ENCODE peak calls at places on chromosomes 7 and 10, in six cellular contexts. H, V, R, T, G and Q are unnamed samples. For H3K9me3, the result is how much of the 10 kb centered on the place peaks cover.

GRCh38 chr7:69862413-69863064 is 264.3 kb downstream of the AUTS2 start:
- DNase-seq in H (no peak), V (no peak), R (no peak), T (no peak), G (no peak), Q (no peak)

GRCh38 chr10:129193148-129193547 is 273.9 kb upstream of the MGMT start:
- DNase-seq in H (no peak), V (no peak), R (no peak), T (peak), G (no peak), Q (no peak)

GRCh38 chr7:130135208-130136205 is 65.2 kb downstream of the KLHDC10 start:
- DNase-seq in H (no peak), V (no peak), R (no peak), T (peak), G (no peak), Q (no peak)

GRCh38 chr10:119516381-119517234 is 25.9 kb downstream of the RGS10 start:
- DNase-seq in H (no peak), V (peak), R (peak), T (peak), G (peak), Q (peak)

GRCh38 chr10:114615600-114616007 is 42.5 kb downstream of the ABLIM1 start:
- DNase-seq in H (no peak), V (no peak), R (no peak), T (no peak), G (no peak), Q (no peak)

GRCh38 chr10:124041684-124042445 is 51.5 kb downstream of the CHST15 start:
- DNase-seq in H (no peak), V (no peak), R (no peak), T (peak), G (no peak), Q (no peak)

GRCh38 chr10:31154996-31155395 is 123.3 kb upstream of the ZNF438 start:
- DNase-seq in H (no peak), V (no peak), R (no peak), T (no peak), G (no peak), Q (no peak)

GRCh38 chr10:115427611-115428010 is 334.4 kb downstream of the ATRNL1 start:
- DNase-seq in H (no peak), V (no peak), R (no peak), T (no peak), G (no peak), Q (no peak)

GRCh38 chr10:106959521-106959920 is 205.0 kb downstream of the SORCS1 start:
- DNase-seq in H (no peak), V (no peak), R (no peak), T (no peak), G (no peak), Q (no peak)

GRCh38 chr7:131110294-131111080 is 217.2 kb upstream of the MKLN1 start:
- DNase-seq in H (no peak), V (no peak), R (no peak), T (peak), G (no peak), Q (peak)

GRCh38 chr7:142553216-142553615 is 196.1 kb upstream of the PRSS1 start:
- DNase-seq in H (no peak), V (no peak), R (no peak), T (no peak), G (no peak), Q (no peak)

GRCh38 chr7:23863209-23863798 is 153.3 kb downstream of the STK31 start:
- DNase-seq in H (no peak), V (peak), R (peak), T (peak), G (no peak), Q (no peak)

GRCh38 chr7:115230882-115231508 is 309.1 kb downstream of the MDFIC start:
- DNase-seq in H (no peak), V (no peak), R (no peak), T (peak), G (no peak), Q (no peak)

GRCh38 chr7:2820508-2820934 is 23.6 kb downstream of the GNA12 start:
- DNase-seq in H (no peak), V (no peak), R (no peak), T (peak), G (no peak), Q (peak)

GRCh38 chr10:92486637-92487036 is 87.3 kb downstream of the IDE start:
- DNase-seq in H (no peak), V (no peak), R (no peak), T (peak), G (no peak), Q (no peak)

GRCh38 chr7:33645096-33645495 is 260.2 kb upstream of the BMPER start:
- DNase-seq in H (no peak), V (no peak), R (no peak), T (no peak), G (no peak), Q (no peak)

GRCh38 chr7:97971120-97971989 is 18.6 kb downstream of the OCM2 start:
- DNase-seq in H (peak), V (peak), R (peak), T (peak), G (peak), Q (no peak)

GRCh38 chr7:28725911-28726310 is 232.2 kb downstream of the TRIL start:
- DNase-seq in H (no peak), V (no peak), R (no peak), T (no peak), G (no peak), Q (no peak)

GRCh38 chr7:72781631-72782030 is 46.4 kb downstream of the TYW1B start:
- DNase-seq in H (no peak), V (no peak), R (no peak), T (no peak), G (no peak), Q (no peak)

GRCh38 chr7:77830649-77831355 is 32.2 kb downstream of the PHTF2 start:
- DNase-seq in H (no peak), V (no peak), R (no peak), T (no peak), G (no peak), Q (no peak)

GRCh38 chr10:100076750-100077149 is 4.9 kb downstream of the CPN1 start:
- DNase-seq in H (no peak), V (no peak), R (no peak), T (no peak), G (no peak), Q (no peak)

GRCh38 chr7:1922071-1922869 is 252.2 kb downstream of the ELFN1 start:
- DNase-seq in H (no peak), V (no peak), R (peak), T (no peak), G (no peak), Q (no peak)

GRCh38 chr7:40720401-40720800 is 585.6 kb downstream of the SUGCT start:
- DNase-seq in H (no peak), V (no peak), R (no peak), T (no peak), G (no peak), Q (no peak)

GRCh38 chr10:36281871-36282331 is 639.8 kb upstream of the FZD8 start:
- DNase-seq in H (no peak), V (peak), R (no peak), T (peak), G (no peak), Q (no peak)

GRCh38 chr10:36280886-36281499 is 638.9 kb upstream of the FZD8 start:
- DNase-seq in H (no peak), V (no peak), R (no peak), T (no peak), G (no peak), Q (no peak)

GRCh38 chr10:36280396-36280795 is 638.3 kb upstream of the FZD8 start:
- DNase-seq in H (no peak), V (no peak), R (no peak), T (peak), G (no peak), Q (no peak)

GRCh38 chr10:36283827-36284226 is 641.7 kb upstream of the FZD8 start:
- DNase-seq in H (no peak), V (no peak), R (no peak), T (no peak), G (no peak), Q (no peak)
- H3K9me3 ChIP-seq in H (under half), V (under half), R (under half), T (under half), G (under half), Q (under half)

DNA sequence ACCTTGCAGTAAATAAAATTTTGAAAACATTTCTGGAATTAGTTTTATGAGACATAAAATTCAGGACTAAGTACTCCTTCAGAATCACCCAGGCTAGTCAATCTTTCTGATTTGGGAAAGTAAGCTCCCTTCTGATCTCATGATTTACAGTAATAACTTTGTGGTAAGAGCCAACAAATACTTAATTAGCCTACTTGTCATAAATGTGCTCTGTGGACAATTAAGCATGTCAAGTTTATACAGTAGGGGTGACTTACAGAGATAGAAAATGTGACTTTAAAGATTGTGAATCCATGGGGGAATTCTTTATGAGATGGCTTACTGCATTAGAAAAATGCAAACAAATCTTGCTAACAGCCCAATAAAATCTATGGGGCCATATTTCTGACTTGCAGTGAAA is 616.9 kb upstream of the GHITM start:
- DNase-seq in H (no peak), V (no peak), R (no peak), T (no peak), G (no peak), Q (no peak)
- H3K9me3 ChIP-seq in H (under half), V (under half), R (under half), T (under half), G (under half), Q (under half)

GRCh38 chr7:157996359-157997079 is 591.1 kb downstream of the PTPRN2 start:
- DNase-seq in H (peak), V (peak), R (no peak), T (no peak), G (no peak), Q (no peak)

GRCh38 chr7:157995815-157996214 is 591.8 kb downstream of the PTPRN2 start:
- DNase-seq in H (no peak), V (no peak), R (no peak), T (no peak), G (no peak), Q (no peak)

GRCh38 chr7:157997991-157998505 is 589.6 kb downstream of the PTPRN2 start:
- DNase-seq in H (peak), V (no peak), R (no peak), T (no peak), G (no peak), Q (no peak)

GRCh38 chr7:157997471-157997870 is 590.2 kb downstream of the PTPRN2 start:
- DNase-seq in H (peak), V (no peak), R (no peak), T (no peak), G (no peak), Q (no peak)

DNA sequence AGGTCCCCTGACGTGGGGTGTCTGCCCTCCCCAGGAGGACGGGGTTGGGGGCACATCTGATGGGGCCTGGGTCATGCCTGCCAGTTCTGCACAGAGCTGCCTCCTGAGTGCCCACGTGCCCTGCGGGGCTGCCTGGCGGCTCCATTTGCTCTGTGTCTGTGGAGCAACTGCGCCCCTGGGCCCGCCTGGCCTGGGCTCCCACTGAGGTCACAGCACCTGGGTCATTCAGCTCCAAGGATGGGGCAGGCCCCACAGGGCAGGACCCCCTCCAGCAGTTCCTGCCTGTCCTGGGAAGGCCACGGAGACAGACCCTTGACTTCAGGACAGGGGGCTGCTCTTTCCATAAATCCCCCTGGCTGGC is 590.6 kb downstream of the PTPRN2 start:
- DNase-seq in H (peak), V (no peak), R (no peak), T (no peak), G (no peak), Q (no peak)
- H3K9me3 ChIP-seq in H (under half), V (under half), R (under half), T (under half), G (under half), Q (under half)

GRCh38 chr10:108980869-108981268 is 942.4 kb downstream of the XPNPEP1 start:
- DNase-seq in H (no peak), V (no peak), R (no peak), T (no peak), G (no peak), Q (no peak)

DNA sequence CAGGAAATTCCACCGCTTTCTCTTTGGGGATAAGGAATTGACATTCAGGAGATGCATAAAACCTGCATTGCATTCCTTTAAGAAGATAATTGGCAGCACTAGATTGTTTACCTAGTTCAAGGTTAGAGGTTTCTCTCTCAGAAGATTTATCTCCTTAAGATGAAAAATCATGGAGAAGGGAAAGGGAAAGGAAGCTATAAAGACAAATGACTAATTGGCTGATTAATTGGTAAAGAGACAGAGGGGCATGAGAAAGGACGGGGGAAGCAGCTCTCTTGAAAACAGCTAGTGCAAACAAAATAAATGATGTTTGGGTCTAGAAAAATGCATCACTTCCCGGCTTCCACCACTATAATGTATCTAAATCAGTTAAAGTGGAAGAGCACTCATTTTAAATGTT is 941.2 kb downstream of the XPNPEP1 start:
- DNase-seq in H (no peak), V (no peak), R (no peak), T (no peak), G (no peak), Q (no peak)
- H3K9me3 ChIP-seq in H (under half), V (under half), R (under half), T (under half), G (under half), Q (under half)

GRCh38 chr7:158005531-158005930 is 582.1 kb downstream of the PTPRN2 start:
- DNase-seq in H (peak), V (no peak), R (no peak), T (no peak), G (no peak), Q (no peak)
- H3K9me3 ChIP-seq in H (under half), V (under half), R (under half), T (under half), G (under half), Q (under half)

DNA sequence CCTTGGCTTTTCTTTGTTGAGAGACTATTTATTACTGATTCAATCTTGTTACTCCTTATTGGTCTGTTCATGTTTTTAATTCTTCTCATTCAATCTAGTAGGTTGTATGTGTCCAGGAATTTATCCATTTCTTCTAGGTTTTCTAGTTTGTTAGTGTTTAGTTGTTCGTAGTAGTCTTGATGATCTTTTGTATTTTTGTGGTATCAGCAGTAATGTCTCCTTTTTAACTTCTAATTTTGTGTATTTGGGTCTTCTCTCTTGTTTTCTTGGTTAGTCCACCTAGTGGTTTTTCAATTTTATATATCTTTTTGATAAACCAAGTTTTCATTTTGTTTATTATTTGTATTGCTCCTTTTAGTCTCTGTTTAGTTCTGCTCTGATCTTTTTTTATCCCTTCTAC is 546.9 kb upstream of the TPK1 start:
- DNase-seq in H (no peak), V (no peak), R (no peak), T (no peak), G (no peak), Q (no peak)
- H3K9me3 ChIP-seq in H (under half), V (under half), R (under half), T (under half), G (under half), Q (under half)

GRCh38 chr7:63092951-63093350 is 905.7 kb upstream of the ZNF722 start:
- DNase-seq in H (no peak), V (no peak), R (no peak), T (no peak), G (no peak), Q (no peak)

GRCh38 chr7:63096141-63096540 is 902.5 kb upstream of the ZNF722 start:
- DNase-seq in H (no peak), V (no peak), R (no peak), T (no peak), G (no peak), Q (no peak)

GRCh38 chr7:63087575-63088190 is 911.0 kb upstream of the ZNF722 start:
- DNase-seq in H (no peak), V (no peak), R (no peak), T (no peak), G (no peak), Q (no peak)

DNA sequence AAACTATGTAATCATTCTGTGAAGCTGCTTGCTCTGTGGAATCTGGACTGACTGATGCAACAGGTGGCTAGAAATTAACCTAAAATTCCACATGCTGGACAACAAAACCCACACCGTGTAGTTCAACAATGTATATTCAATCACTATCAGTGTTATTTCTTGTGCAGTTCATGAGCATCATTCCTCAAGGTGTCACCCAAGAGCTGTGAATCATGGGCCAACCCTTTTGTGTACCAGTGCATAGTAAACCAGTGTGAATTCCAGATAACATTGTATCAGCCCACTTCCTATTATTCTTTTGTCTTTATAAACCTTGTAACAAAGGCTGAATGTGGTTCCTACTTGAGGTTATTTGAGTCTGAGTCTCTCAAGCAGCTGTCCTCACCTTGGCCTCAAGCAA is 905.2 kb upstream of the ZNF722 start:
- DNase-seq in H (no peak), V (no peak), R (no peak), T (no peak), G (no peak), Q (no peak)
- H3K9me3 ChIP-seq in H (under half), V (under half), R (under half), T (under half), G (under half), Q (under half)